ENCODE peak calls at places on chromosomes 2 and 18, in four cellular contexts. One of them, this sample, is unnamed.

GRCh38 chr2:58671675-58672074 is 430.6 kb upstream of the FANCL start:
- DNase-seq in H1: no peak
- DNase-seq in IMR-90: no peak
- DNase-seq in A549: no peak
- DNase-seq in this sample: no peak

GRCh38 chr2:172330060-172330671 is 97.2 kb upstream of the ITGA6 start:
- DNase-seq in H1: no peak
- DNase-seq in IMR-90: no peak
- DNase-seq in A549: no peak
- DNase-seq in this sample: no peak

GRCh38 chr2:189772212-189772611 is 9.6 kb upstream of the OSGEPL1 start:
- DNase-seq in IMR-90: no peak
- DNase-seq in A549: no peak
- DNase-seq in H1: no peak
- DNase-seq in this sample: no peak

GRCh38 chr2:74498500-74499268 is 719 bp downstream of the LBX2 start:
- DNase-seq in H1: peak
- DNase-seq in IMR-90: no peak
- DNase-seq in A549: peak
- DNase-seq in this sample: no peak

GRCh38 chr2:109318150-109318948 is 189.3 kb downstream of the SH3RF3 start:
- DNase-seq in IMR-90: peak
- DNase-seq in H1: no peak
- DNase-seq in A549: no peak
- DNase-seq in this sample: peak

GRCh38 chr2:10028407-10028987 is 14.9 kb upstream of the KLF11 start:
- DNase-seq in A549: no peak
- DNase-seq in IMR-90: no peak
- DNase-seq in H1: no peak
- DNase-seq in this sample: no peak

GRCh38 chr2:41965886-41966285 is 81.9 kb upstream of the PKDCC start:
- DNase-seq in A549: peak
- DNase-seq in IMR-90: no peak
- DNase-seq in H1: no peak
- DNase-seq in this sample: no peak

GRCh38 chr2:18662689-18663088 is 73.3 kb upstream of the NT5C1B start:
- DNase-seq in A549: no peak
- DNase-seq in H1: no peak
- DNase-seq in IMR-90: no peak
- DNase-seq in this sample: no peak

GRCh38 chr2:205387350-205388045 is 294.8 kb upstream of the NRP2 start:
- DNase-seq in IMR-90: no peak
- DNase-seq in A549: no peak
- DNase-seq in H1: no peak
- DNase-seq in this sample: no peak

GRCh38 chr2:177314194-177314593 is 49.7 kb upstream of the NFE2L2 start:
- DNase-seq in A549: no peak
- DNase-seq in IMR-90: peak
- DNase-seq in H1: no peak
- DNase-seq in this sample: no peak

GRCh38 chr2:3451926-3452671 is 67.2 kb downstream of the ADI1 start:
- DNase-seq in IMR-90: no peak
- DNase-seq in A549: no peak
- DNase-seq in H1: peak
- DNase-seq in this sample: no peak

GRCh38 chr2:240869109-240869955 is 708 bp downstream of the AGXT start:
- DNase-seq in IMR-90: no peak
- DNase-seq in H1: no peak
- DNase-seq in A549: no peak
- DNase-seq in this sample: peak

GRCh38 chr2:174339971-174340399 is 5.2 kb downstream of the SP9 start:
- DNase-seq in H1: no peak
- DNase-seq in IMR-90: no peak
- DNase-seq in A549: peak
- DNase-seq in this sample: no peak

DNA sequence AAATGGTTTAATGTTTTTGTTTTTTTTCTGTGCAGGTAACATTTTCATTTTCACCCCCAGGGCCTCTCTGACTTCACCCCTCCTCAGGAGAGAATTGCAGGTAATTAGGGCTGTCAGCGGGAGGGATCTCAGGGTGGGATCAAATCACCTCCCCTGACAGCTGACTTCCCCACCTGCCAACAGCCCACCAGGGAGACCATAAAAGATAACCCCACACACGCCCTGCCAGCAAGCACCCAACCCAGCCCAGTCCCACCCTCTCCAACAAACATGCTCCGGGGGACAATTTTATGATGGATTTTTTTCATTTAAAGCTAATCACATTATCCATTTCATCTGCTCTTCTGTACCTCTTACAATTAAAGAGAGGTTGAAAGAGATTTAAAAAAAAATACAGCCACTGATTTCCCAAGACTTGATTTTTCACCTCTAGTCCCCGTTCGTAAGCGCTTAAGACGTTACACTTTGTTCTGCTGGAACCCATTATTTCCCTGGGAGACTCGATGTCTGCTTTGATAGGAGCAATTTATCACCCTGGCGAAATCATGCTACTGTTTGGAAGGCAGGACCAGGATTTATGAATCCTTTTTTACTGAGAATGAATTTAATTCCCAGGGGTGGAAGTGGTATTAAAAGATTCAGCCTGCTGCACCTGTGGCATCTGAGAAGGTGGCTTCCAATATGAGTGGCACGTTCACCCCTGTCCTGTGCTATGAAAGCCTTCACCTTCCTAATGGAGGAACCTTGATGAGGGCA is 232.9 kb upstream of the ID2 start:
- DNase-seq in H1: no peak
- DNase-seq in A549: no peak
- DNase-seq in IMR-90: no peak
- DNase-seq in this sample: no peak
- TF ChIP-seq POLR2A in H1: no peak
- TF ChIP-seq POLR2A in A549: no peak
- TF ChIP-seq POLR2A in IMR-90: no peak
- TF ChIP-seq POLR2A in this sample: no peak

GRCh38 chr2:60804473-60804872 is 48.4 kb downstream of the PAPOLG start:
- DNase-seq in IMR-90: no peak
- DNase-seq in H1: peak
- DNase-seq in A549: no peak
- DNase-seq in this sample: no peak

GRCh38 chr2:60808330-60808801 is 52.3 kb downstream of the PAPOLG start:
- DNase-seq in A549: peak
- DNase-seq in IMR-90: no peak
- DNase-seq in H1: peak
- DNase-seq in this sample: no peak

GRCh38 chr2:60811491-60812370 is 55.7 kb downstream of the PAPOLG start:
- DNase-seq in A549: no peak
- DNase-seq in IMR-90: no peak
- DNase-seq in H1: no peak
- DNase-seq in this sample: no peak

GRCh38 chr2:60806595-60806987 is 50.5 kb downstream of the PAPOLG start:
- DNase-seq in H1: peak
- DNase-seq in A549: no peak
- DNase-seq in IMR-90: no peak
- DNase-seq in this sample: no peak

DNA sequence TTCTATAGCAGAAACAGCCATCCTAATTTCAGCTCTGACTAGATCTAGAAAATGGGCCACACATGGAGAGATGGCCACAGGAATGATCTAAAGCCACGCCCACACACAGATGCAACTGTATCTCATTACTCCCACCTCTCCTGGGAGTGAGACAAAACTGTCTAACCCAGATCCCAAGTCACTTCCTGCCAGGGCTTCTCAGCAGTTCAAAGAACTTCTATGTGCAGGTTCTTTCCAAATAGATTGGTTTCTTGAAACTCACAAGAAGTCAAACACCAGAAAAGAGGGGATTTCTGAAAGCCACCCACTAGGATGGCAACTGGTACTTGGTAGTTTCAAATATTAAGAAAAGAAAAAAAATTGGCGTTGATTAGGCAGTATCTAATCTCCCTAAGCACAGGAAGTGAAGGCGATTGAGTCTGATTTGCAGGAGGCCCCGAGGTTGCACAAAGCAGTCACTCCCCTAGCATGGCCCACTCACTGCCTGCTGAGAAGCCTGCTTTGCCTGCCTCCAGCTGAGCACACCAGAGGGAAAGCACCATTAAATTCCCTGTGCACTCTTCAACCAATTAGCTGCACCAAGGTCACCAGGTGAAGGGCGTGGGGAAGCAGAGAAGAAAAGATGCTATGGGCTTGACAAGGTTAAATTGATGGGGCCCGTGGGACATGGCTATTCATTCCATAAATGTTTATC is 51.1 kb downstream of the PAPOLG start:
- DNase-seq in A549: no peak
- DNase-seq in H1: peak
- DNase-seq in IMR-90: peak
- DNase-seq in this sample: no peak
- H3K27ac ChIP-seq in A549: no peak
- H3K27ac ChIP-seq in H1: no peak
- H3K27ac ChIP-seq in IMR-90: no peak
- H3K27ac ChIP-seq in this sample: no peak

DNA sequence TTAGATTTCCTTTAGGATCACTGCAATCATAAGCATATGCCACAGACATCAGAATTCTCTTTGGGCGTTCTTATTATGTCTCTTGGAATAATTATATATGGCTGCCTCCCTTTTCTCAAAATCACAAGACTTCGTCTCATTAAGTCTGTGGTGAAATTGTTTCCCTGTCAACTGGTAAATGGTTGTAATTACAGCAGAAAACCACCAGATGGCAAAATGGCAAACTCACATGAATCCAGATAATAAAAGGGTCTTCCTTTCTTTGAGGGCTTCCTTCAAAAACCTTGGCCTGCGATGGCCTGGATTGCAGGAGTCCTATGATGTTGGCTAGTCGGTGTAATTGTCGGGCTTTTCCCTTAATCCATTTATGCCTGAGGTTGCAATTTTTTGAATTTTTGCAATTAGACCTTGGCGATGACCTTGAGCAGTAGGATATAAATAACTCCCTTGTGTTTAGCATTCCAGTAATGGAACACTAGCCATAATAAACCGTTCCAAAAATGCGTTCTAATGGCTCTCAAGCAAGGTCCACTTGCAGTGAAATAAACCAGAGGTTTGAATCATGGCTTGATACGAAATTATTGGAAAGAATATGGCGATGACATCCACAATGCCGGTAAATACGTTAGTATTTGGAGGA is 656.4 kb downstream of the MBD2 start:
- DNase-seq in H1: peak
- DNase-seq in IMR-90: peak
- DNase-seq in A549: peak
- DNase-seq in this sample: no peak
- TF ChIP-seq CTCF in H1: peak
- TF ChIP-seq CTCF in IMR-90: peak
- TF ChIP-seq CTCF in A549: peak
- TF ChIP-seq CTCF in this sample: no peak

GRCh38 chr2:215428060-215428910 is 7.6 kb downstream of the FN1 start:
- DNase-seq in IMR-90: peak
- DNase-seq in A549: no peak
- DNase-seq in H1: no peak
- DNase-seq in this sample: no peak
- TF ChIP-seq POLR2A in IMR-90: peak
- TF ChIP-seq POLR2A in A549: no peak
- TF ChIP-seq POLR2A in H1: no peak
- TF ChIP-seq POLR2A in this sample: no peak

DNA sequence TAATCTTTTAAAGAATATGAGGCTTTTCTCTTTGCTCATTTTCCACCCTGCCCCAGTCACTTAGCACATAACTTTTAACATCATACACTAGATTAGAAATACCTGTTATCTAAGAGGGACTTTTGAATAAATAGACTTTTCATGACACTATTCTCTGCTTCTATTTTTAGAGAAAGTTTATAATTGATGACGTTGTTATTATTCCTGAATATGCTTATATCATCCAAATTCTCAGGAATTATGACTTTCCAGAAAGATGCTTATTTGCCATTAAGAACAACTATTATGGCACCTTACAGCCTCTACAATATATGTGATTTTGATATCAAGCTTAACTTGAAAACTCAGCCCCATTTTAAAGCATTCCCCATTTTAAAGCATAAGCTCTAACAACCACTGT is 11.4 kb downstream of the TMEFF2 start:
- DNase-seq in A549: no peak
- DNase-seq in IMR-90: no peak
- DNase-seq in H1: no peak
- DNase-seq in this sample: no peak
- H3K27ac ChIP-seq in A549: no peak
- H3K27ac ChIP-seq in IMR-90: no peak
- H3K27ac ChIP-seq in H1: no peak
- H3K27ac ChIP-seq in this sample: no peak

GRCh38 chr2:208311954-208312353 is 45.9 kb downstream of the PIKFYVE start:
- DNase-seq in A549: no peak
- DNase-seq in IMR-90: peak
- DNase-seq in H1: no peak
- DNase-seq in this sample: no peak
- TF ChIP-seq CTCF in A549: no peak
- TF ChIP-seq CTCF in IMR-90: no peak
- TF ChIP-seq CTCF in H1: no peak
- TF ChIP-seq CTCF in this sample: no peak

GRCh38 chr18:3217930-3218647 is 1.7 kb downstream of the MYOM1 start:
- DNase-seq in H1: no peak
- DNase-seq in IMR-90: no peak
- DNase-seq in A549: peak
- DNase-seq in this sample: no peak
- TF ChIP-seq POLR2A in H1: no peak
- TF ChIP-seq POLR2A in IMR-90: no peak
- TF ChIP-seq POLR2A in A549: no peak
- TF ChIP-seq POLR2A in this sample: no peak

GRCh38 chr2:160651416-160652200 is 158.0 kb upstream of the RBMS1 start:
- DNase-seq in A549: no peak
- DNase-seq in IMR-90: peak
- DNase-seq in H1: no peak
- DNase-seq in this sample: no peak
- H3K27ac ChIP-seq in A549: no peak
- H3K27ac ChIP-seq in IMR-90: no peak
- H3K27ac ChIP-seq in H1: no peak
- H3K27ac ChIP-seq in this sample: no peak

This sample was measured in breast epithelium.